ENCODE peak calls at places on chromosomes 1 and 21, in eight cellular contexts. A, N, E, R, G, O, Q and Z are unnamed samples.
A peak's percentile ranks its signal among the peaks of the same experiment; 100 is the strongest.

GRCh38 chr1:186183219-186183618 is 191.8 kb downstream of the TPR start:
- DNase-seq in G (no peak), A (no peak), N (no peak), Q (no peak), O (peak; percentile 94), E (no peak), R (no peak), Z (no peak)

GRCh38 chr1:117032661-117033060 is 27.5 kb upstream of the TTF2 start:
- DNase-seq in E (no peak), A (no peak), N (no peak), G (no peak), O (no peak), Q (peak; percentile 22), R (no peak), Z (no peak)

GRCh38 chr1:67604778-67605177 is 80.2 kb upstream of the GADD45A start:
- DNase-seq in N (no peak), Q (peak; percentile 20), R (no peak), G (no peak), A (no peak), E (no peak), O (no peak), Z (no peak)

GRCh38 chr21:46454634-46455390 is 3.9 kb upstream of the DIP2A start:
- DNase-seq in G (no peak), A (no peak), R (no peak), O (peak; percentile 21), Q (no peak), E (no peak), N (no peak), Z (no peak)

GRCh38 chr1:3785045-3785444 is 11.3 kb downstream of the LRRC47 start:
- DNase-seq in R (peak; percentile 36), Q (no peak), A (no peak), G (no peak), O (no peak), N (peak; percentile 74), E (no peak), Z (no peak)

GRCh38 chr1:9836632-9836960 is 12.8 kb upstream of the CLSTN1 start:
- DNase-seq in Q (no peak), A (peak; percentile 35), E (no peak), N (peak; percentile 29), O (no peak), G (no peak), R (peak; percentile 10), Z (no peak)

GRCh38 chr1:46300673-46301405 is 2.6 kb downstream of the LRRC41 start:
- DNase-seq in Q (no peak), O (peak; percentile 60), G (no peak), A (no peak), R (no peak), E (no peak), N (no peak), Z (no peak)

GRCh38 chr1:179353546-179353945 is 12.2 kb upstream of the AXDND1 start:
- DNase-seq in N (no peak), A (no peak), G (peak; percentile 51), Q (no peak), O (peak; percentile 61), R (no peak), E (no peak), Z (no peak)

GRCh38 chr1:71303617-71304041 is 222.8 kb upstream of the ZRANB2 start:
- DNase-seq in E (no peak), N (no peak), R (no peak), Q (no peak), O (peak; percentile 17), A (no peak), G (no peak), Z (no peak)

GRCh38 chr1:235943581-235944114 is 76.9 kb upstream of the LYST start:
- DNase-seq in O (peak; percentile 94), R (no peak), G (no peak), Q (no peak), E (no peak), A (no peak), N (no peak), Z (no peak)

GRCh38 chr1:235942625-235942934 is 75.9 kb upstream of the LYST start:
- DNase-seq in O (no peak), E (no peak), A (no peak), Q (no peak), N (no peak), R (no peak), G (no peak), Z (no peak)

GRCh38 chr1:235940282-235940681 is 73.6 kb upstream of the LYST start:
- DNase-seq in E (no peak), N (no peak), A (peak; percentile 84), R (peak; percentile 76), O (no peak), G (no peak), Q (no peak), Z (no peak)

GRCh38 chr1:235941852-235942624 is 75.3 kb upstream of the LYST start:
- DNase-seq in E (no peak), A (no peak), Q (no peak), R (no peak), N (no peak), G (no peak), O (peak; percentile 12), Z (no peak)

GRCh38 chr1:235942979-235943575 is 76.4 kb upstream of the LYST start:
- DNase-seq in G (no peak), A (no peak), E (no peak), R (no peak), O (no peak), N (no peak), Q (no peak), Z (no peak)
- H3K4me1 ChIP-seq in G (no peaks in the 10 kb centered on the region), A (peaks cover 26% of the 10 kb centered on the region), E (peaks cover 7% of the 10 kb centered on the region), R (peaks cover 61% of the 10 kb centered on the region), O (peaks cover 14% of the 10 kb centered on the region), N (peaks cover 5% of the 10 kb centered on the region), Q (no peaks in the 10 kb centered on the region), Z (peaks cover 13% of the 10 kb centered on the region)

GRCh38 chr21:34614693-34615486 is at the start of gene RCAN1:
- DNase-seq in G (peak; percentile 94), R (peak; percentile 92), O (peak; percentile 97), Q (peak; percentile 90), A (peak; percentile 95), E (peak; percentile 85), N (peak; percentile 88), Z (peak; percentile 84)
- H3K27ac ChIP-seq in G (peak within 1 kb of the TSS; percentile 43), R (peak within 1 kb of the TSS; percentile 88), O (no peak within 1 kb of the TSS), Q (peak within 1 kb of the TSS; percentile 16), A (peak within 1 kb of the TSS; percentile 83), E (peak within 1 kb of the TSS; percentile 41), N (peak within 1 kb of the TSS; percentile 54), Z (peak within 1 kb of the TSS; percentile 57)

DNA sequence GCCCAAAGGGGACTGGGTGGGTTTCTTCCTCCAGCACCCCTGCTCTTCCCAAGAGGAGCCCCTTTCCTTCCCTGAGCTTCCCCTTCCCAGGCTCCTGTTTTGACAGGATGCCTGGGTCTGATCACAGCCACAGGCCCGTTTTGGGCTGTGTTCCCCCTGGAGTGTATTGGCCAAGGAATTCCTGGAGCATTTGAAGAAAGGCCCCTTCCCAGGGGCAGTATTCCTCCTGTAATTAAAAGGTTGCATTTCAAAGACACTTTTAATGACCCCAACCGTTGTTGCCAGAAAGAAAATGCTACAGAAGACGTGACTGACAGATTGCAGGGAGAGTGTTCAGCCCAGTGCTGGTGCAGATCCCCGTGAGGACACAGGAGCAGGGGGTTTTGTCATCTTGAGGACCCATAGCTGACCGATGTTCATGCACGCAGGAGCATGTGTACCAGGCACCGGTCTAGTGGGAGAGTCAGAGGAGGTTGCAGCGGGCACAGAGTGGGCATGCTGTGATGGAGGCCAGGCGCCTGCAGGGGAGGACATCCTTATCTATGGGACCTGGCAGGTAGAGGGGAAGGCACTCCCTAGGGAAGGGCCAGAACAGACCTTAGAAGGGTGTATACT is 19.3 kb upstream of the LBR start:
- DNase-seq in O (no peak), E (no peak), A (no peak), R (no peak), G (no peak), N (no peak), Q (no peak), Z (no peak)
- H3K4me1 ChIP-seq in O (peaks cover 6% of the 10 kb centered on the region), E (peaks cover 40% of the 10 kb centered on the region), A (peaks cover 21% of the 10 kb centered on the region), R (peaks cover 48% of the 10 kb centered on the region), G (no peaks in the 10 kb centered on the region), N (peaks cover 12% of the 10 kb centered on the region), Q (peaks cover 5% of the 10 kb centered on the region), Z (peaks cover 21% of the 10 kb centered on the region)

GRCh38 chr1:13541435-13542215 is 27.8 kb upstream of the LRRC38 start:
- DNase-seq in A (no peak), Q (no peak), O (no peak), E (no peak), N (no peak), G (no peak), R (no peak), Z (no peak)

GRCh38 chr1:13543927-13544556 is 30.2 kb upstream of the LRRC38 start:
- DNase-seq in O (peak; percentile 67), G (no peak), Q (peak; percentile 54), R (peak; percentile 51), N (peak; percentile 65), A (no peak), E (no peak), Z (no peak)

GRCh38 chr1:13540871-13541270 is 27.1 kb upstream of the LRRC38 start:
- DNase-seq in O (peak; percentile 2), A (no peak), E (no peak), G (no peak), R (no peak), N (peak; percentile 34), Q (no peak), Z (no peak)

GRCh38 chr1:13546791-13547190 is 33.0 kb upstream of the LRRC38 start:
- DNase-seq in A (no peak), R (no peak), O (no peak), Q (no peak), N (no peak), G (no peak), E (no peak), Z (no peak)

GRCh38 chr1:13543451-13543911 is 29.7 kb upstream of the LRRC38 start:
- DNase-seq in Q (no peak), O (peak; percentile 14), E (no peak), G (no peak), A (no peak), R (no peak), N (no peak), Z (no peak)
- H3K27ac ChIP-seq in Q (no peak overlapping the region), O (no peak overlapping the region), E (no peak overlapping the region), G (peak overlapping the region; percentile 16), A (no peak overlapping the region), R (no peak overlapping the region), N (no peak overlapping the region), Z (no peak overlapping the region)

DNA sequence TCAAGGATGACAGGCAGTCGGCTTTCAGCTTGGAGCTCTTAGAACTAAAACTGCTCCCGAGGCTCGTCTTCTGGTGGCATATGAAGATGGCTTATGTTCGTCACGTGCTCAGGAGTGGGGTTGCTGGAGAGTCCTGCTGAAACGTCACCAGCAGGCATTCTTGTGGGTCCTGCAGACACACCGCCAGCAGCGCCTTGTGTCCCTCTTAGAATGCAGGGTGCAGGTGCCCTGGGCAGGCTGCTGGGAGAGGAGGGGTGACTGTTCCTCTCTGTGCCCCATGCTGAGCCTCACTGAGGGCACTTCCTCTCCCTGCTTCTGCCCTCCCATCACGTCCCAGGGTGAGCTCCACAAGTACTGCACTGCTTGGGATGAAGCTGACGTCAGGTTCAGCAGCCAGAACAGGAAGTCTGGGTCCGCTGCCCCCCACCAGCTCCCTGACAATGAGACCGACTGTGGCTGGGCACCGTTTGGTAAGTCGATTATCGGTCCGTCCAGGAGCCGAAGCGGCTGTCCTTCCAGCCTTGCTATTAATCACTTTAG is 20.8 kb downstream of the SLC37A1 start:
- DNase-seq in G (peak; percentile 86), Q (peak; percentile 49), O (no peak), A (no peak), N (no peak), E (no peak), R (peak; percentile 65), Z (no peak)
- H3K4me1 ChIP-seq in G (no peaks in the 10 kb centered on the region), Q (no peaks in the 10 kb centered on the region), O (no peaks in the 10 kb centered on the region), A (peaks cover 25% of the 10 kb centered on the region), N (no peaks in the 10 kb centered on the region), E (peaks cover 6% of the 10 kb centered on the region), R (peaks cover 28% of the 10 kb centered on the region), Z (peaks cover 5% of the 10 kb centered on the region)